ENCODE peak calls at places on chromosome 1, in five cellular contexts. R is heart left ventricle, G is breast epithelium, X is foreskin keratinocyte, L is MM.1S. P is an unnamed sample.

GRCh38 chr1:103461171-103462105 is 64.1 kb upstream of the RNPC3 start:
- DNase-seq in X (no peak), R (no peak), L (peak), G (no peak), P (no peak)

GRCh38 chr1:220872296-220872695 is 6.9 kb upstream of the HLX start:
- DNase-seq in G (no peak), X (no peak), R (no peak), L (no peak), P (no peak)

GRCh38 chr1:221138516-221138915 is 259.3 kb downstream of the HLX start:
- DNase-seq in R (no peak), X (no peak), L (no peak), G (no peak), P (no peak)

GRCh38 chr1:69518991-69519390 is 48.7 kb upstream of the LRRC7 start:
- DNase-seq in L (no peak), R (no peak), G (no peak), X (no peak), P (no peak)

GRCh38 chr1:63004868-63005267 is 220.9 kb downstream of the ATG4C start:
- DNase-seq in L (peak), X (no peak), R (no peak), G (no peak), P (no peak)

GRCh38 chr1:222523852-222524251 is 24.1 kb downstream of the HHIPL2 start:
- DNase-seq in L (no peak), G (no peak), X (no peak), R (no peak), P (no peak)

GRCh38 chr1:89884718-89885596 is 64.1 kb downstream of the LRRC8D start:
- DNase-seq in X (no peak), G (no peak), L (no peak), R (no peak), P (no peak)

GRCh38 chr1:187516874-187517273 is 688.1 kb downstream of the PLA2G4A start:
- DNase-seq in L (no peak), X (no peak), R (no peak), G (no peak), P (no peak)

GRCh38 chr1:226498690-226499008 is 49.9 kb upstream of the STUM start:
- DNase-seq in L (no peak), G (no peak), X (no peak), R (no peak), P (no peak)

GRCh38 chr1:39663559-39663958 is 8.3 kb downstream of the NT5C1A start:
- DNase-seq in L (peak), X (no peak), G (no peak), R (no peak), P (no peak)

DNA sequence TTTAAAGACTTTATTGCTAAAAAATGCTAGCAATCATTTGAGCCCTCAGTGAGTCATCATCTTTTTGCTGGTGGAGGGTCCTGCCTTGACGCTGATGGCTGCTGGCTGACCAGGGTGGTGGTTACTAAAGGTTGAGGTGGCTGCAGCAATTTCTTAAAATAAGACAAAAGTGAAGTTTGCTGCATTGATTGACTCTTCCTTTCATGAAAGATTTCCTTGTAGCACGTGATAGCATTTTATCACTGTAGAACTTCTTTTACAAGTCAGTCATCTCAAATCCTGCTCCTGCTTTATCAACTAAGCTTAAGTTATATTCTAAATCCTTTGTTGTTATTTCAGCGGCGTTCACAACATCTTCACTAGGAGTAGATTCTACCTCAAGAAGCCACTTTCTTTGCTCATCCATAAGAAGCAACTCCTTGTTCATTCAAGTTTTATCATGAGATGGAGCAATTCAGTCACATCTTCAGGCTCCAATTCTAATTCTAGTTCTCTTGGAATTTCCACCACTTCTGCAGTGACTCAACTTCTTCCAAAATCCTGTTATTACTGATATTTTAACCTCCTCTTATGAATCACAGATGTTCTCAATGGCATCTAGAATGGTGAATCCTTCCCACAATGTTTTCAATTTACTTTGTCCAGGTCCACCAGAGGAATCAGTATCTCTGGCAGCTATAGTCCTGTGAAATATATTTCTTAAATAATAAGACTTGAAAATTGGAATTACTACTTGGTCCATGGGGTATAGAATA is 17.6 kb upstream of the RGS1 start:
- DNase-seq in G (no peak), X (no peak), R (no peak), L (no peak), P (no peak)
- H3K27ac ChIP-seq in G (peak), X (no peak), R (no peak), L (no peak), P (no peak)

GRCh38 chr1:54296666-54297065 is 96.7 kb downstream of the MRPL37 start:
- DNase-seq in R (no peak), L (no peak), X (no peak), G (no peak), P (no peak)

GRCh38 chr1:54300395-54300794 is 100.4 kb downstream of the MRPL37 start:
- DNase-seq in X (no peak), G (no peak), R (no peak), L (no peak), P (peak)

GRCh38 chr1:54298284-54299033 is 98.5 kb downstream of the MRPL37 start:
- DNase-seq in L (no peak), R (no peak), X (no peak), G (no peak), P (no peak)

GRCh38 chr1:54299037-54299436 is 99.1 kb downstream of the MRPL37 start:
- DNase-seq in L (no peak), R (no peak), G (no peak), X (no peak), P (no peak)

GRCh38 chr1:54297596-54298283 is 97.8 kb downstream of the MRPL37 start:
- DNase-seq in X (no peak), L (no peak), G (no peak), R (no peak), P (peak)
- H3K27ac ChIP-seq in X (no peak), L (no peak), G (peak), R (peak), P (peak)

GRCh38 chr1:234713440-234713839 is 103.5 kb upstream of the IRF2BP2 start:
- DNase-seq in G (peak), L (no peak), X (no peak), R (no peak), P (no peak)
- H3K27ac ChIP-seq in G (no peak), L (no peak), X (no peak), R (no peak), P (no peak)

GRCh38 chr1:36349839-36350238 is 26.4 kb upstream of the EVA1B start:
- DNase-seq in G (peak), R (peak), X (no peak), L (no peak), P (no peak)

GRCh38 chr1:36352141-36352909 is 28.9 kb upstream of the EVA1B start:
- DNase-seq in R (no peak), X (no peak), G (no peak), L (no peak), P (no peak)

GRCh38 chr1:36350659-36351171 is 27.3 kb upstream of the EVA1B start:
- DNase-seq in L (no peak), R (no peak), G (no peak), X (peak), P (no peak)

GRCh38 chr1:36352910-36353878 is 29.7 kb upstream of the EVA1B start:
- DNase-seq in R (no peak), G (no peak), L (no peak), X (no peak), P (no peak)

DNA sequence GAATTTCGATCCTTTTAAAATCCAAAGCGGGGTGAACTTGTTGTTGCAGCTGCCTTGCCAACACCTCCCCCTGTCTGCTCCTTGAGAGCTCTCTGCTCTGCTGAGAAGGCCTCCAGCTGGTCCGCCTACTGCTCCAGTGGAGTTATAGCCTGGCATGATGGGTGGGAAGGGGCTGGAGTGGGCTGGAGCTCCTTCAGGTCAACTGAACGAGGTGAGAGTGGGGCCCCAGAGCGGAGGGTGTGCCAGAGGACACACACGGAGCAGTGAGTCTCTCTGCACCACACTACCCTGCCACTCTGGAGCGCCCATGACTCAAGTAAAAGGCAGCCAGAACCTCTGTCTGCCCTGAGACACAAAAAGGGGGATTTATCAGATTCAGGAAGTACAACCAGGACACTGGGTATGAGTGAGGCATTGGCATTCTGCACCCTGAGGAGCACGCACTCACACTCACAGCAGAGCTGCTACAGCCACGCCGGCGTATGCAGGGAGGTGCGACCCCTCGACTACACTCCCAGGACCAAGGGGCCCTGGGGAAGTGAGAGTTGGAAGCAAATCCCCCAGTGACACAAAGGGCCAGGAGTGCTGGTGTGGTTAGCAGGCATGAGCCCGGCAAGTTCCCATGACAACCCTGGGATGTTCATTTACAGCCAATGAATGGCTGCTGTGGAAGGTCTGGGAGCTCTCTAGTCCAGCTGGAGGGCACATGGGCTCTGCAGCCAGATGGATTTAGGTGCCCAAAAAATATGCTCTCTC is 28.0 kb upstream of the EVA1B start:
- DNase-seq in X (peak), R (no peak), G (no peak), L (no peak), P (no peak)
- H3K27ac ChIP-seq in X (peak), R (no peak), G (peak), L (no peak), P (no peak)

GRCh38 chr1:58803858-58804257 is 20.0 kb upstream of the JUN start:
- DNase-seq in L (no peak), G (no peak), R (no peak), X (no peak), P (no peak)
- H3K27ac ChIP-seq in L (no peak), G (no peak), R (no peak), X (no peak), P (no peak)